ENCODE peak calls at places on chromosomes 6 and 20, in nine cellular contexts. G is right lobe of liver; A is gastrocnemius medialis; O is heart left ventricle; L is CD8-positive, alpha-beta T cell; S is pancreas; Q is WERI-Rb-1; H is A549; W is cardiac muscle cell. D is an unnamed sample.

GRCh38 chr6:145529582-145529981 is 205.7 kb downstream of the EPM2A start:
- DNase-seq in H (no peak), W (no peak), S (no peak), L (no peak), Q (no peak), A (no peak), O (no peak), G (no peak), D (no peak)

GRCh38 chr6:41779793-41780622 is at the start of gene FRS3:
- DNase-seq in W (peak; percentile 97), Q (peak; percentile 100), G (peak; percentile 99), S (peak; percentile 100), L (peak; percentile 100), O (peak; percentile 99), A (peak; percentile 98), H (peak; percentile 81), D (peak; percentile 88)

GRCh38 chr6:79420054-79420453 is 117.2 kb downstream of the LCA5 start:
- DNase-seq in O (no peak), S (no peak), Q (no peak), L (no peak), A (no peak), W (no peak), H (no peak), G (no peak), D (no peak)

GRCh38 chr6:148746363-148747144 is at the start of gene UST:
- DNase-seq in G (peak; percentile 75), Q (peak; percentile 46), L (peak; percentile 54), O (peak; percentile 81), W (peak; percentile 89), H (peak; percentile 47), S (peak; percentile 88), A (peak; percentile 77), D (peak; percentile 95)

GRCh38 chr6:94215614-94216013 is 796.3 kb upstream of the EPHA7 start:
- DNase-seq in O (no peak), L (no peak), S (no peak), W (no peak), G (no peak), Q (peak; percentile 62), H (no peak), A (no peak), D (no peak)

GRCh38 chr20:16222859-16223411 is 350.3 kb downstream of the KIF16B start:
- DNase-seq in A (no peak), W (no peak), G (no peak), L (no peak), Q (no peak), O (no peak), H (no peak), S (no peak), D (no peak)

GRCh38 chr6:16781348-16782169 is 20.3 kb upstream of the ATXN1 start:
- DNase-seq in G (no peak), S (no peak), A (no peak), H (no peak), W (peak; percentile 30), L (no peak), O (no peak), Q (no peak), D (no peak)

GRCh38 chr6:21596379-21597242 is 3.1 kb downstream of the SOX4 start:
- DNase-seq in W (peak; percentile 87), G (peak; percentile 66), L (peak; percentile 3), O (peak; percentile 56), Q (peak; percentile 84), S (peak; percentile 59), H (peak; percentile 33), A (no peak), D (no peak)

GRCh38 chr20:18057106-18057993 is at the start of gene OVOL2:
- DNase-seq in W (peak; percentile 51), H (no peak), O (no peak), S (peak; percentile 97), L (no peak), G (peak; percentile 61), Q (peak; percentile 50), A (no peak), D (peak; percentile 58)

GRCh38 chr6:33029297-33030184 is 20.1 kb upstream of the HLA-DOA start:
- DNase-seq in O (peak; percentile 61), H (no peak), S (no peak), L (no peak), Q (peak; percentile 45), A (no peak), G (no peak), W (peak; percentile 52), D (no peak)

GRCh38 chr20:43691928-43692524 is 25.1 kb downstream of the MYBL2 start:
- DNase-seq in Q (peak; percentile 64), W (peak; percentile 64), G (no peak), H (peak; percentile 64), A (no peak), O (no peak), S (no peak), L (peak; percentile 30), D (no peak)

GRCh38 chr6:28443112-28443773 is at the start of gene ZSCAN23:
- DNase-seq in W (peak; percentile 86), G (peak; percentile 65), A (peak; percentile 3), Q (peak; percentile 96), H (no peak), L (peak; percentile 70), O (peak; percentile 83), S (peak; percentile 69), D (peak; percentile 89)

GRCh38 chr20:17875106-17875980 is 93.3 kb downstream of the SNX5 start:
- DNase-seq in L (no peak), A (no peak), G (peak; percentile 95), Q (no peak), O (no peak), H (no peak), S (peak; percentile 98), W (no peak), D (peak; percentile 86)

GRCh38 chr6:166530211-166531045 is 56.0 kb downstream of the RAMACL start:
- DNase-seq in G (no peak), A (no peak), O (no peak), S (no peak), W (no peak), H (peak; percentile 31), L (no peak), Q (no peak), D (no peak)

GRCh38 chr6:155273438-155273837 is 9.6 kb downstream of the CLDN20 start:
- DNase-seq in S (no peak), H (no peak), A (no peak), O (no peak), Q (no peak), L (no peak), G (no peak), W (no peak), D (no peak)

GRCh38 chr6:125904871-125905270 is 51.7 kb upstream of the HINT3 start:
- DNase-seq in W (no peak), S (no peak), Q (no peak), O (no peak), H (no peak), L (no peak), A (no peak), G (no peak), D (no peak)

GRCh38 chr20:43893930-43894329 is 20.7 kb upstream of the TOX2 start:
- DNase-seq in A (no peak), Q (no peak), O (no peak), L (no peak), S (no peak), W (no peak), G (no peak), H (no peak), D (no peak)

GRCh38 chr20:47093567-47093966 is 198.9 kb downstream of the EYA2 start:
- DNase-seq in A (no peak), G (no peak), O (no peak), W (no peak), H (no peak), S (no peak), Q (no peak), L (no peak), D (no peak)

GRCh38 chr6:25960689-25961088 is 1.9 kb upstream of the TRIM38 start:
- DNase-seq in L (no peak), S (no peak), O (no peak), W (no peak), H (no peak), A (no peak), G (no peak), Q (no peak), D (no peak)

GRCh38 chr6:25963426-25964123 is 973 bp downstream of the TRIM38 start:
- DNase-seq in O (no peak), L (no peak), G (no peak), A (no peak), S (no peak), Q (no peak), H (no peak), W (no peak), D (no peak)

GRCh38 chr6:25962368-25963127 is at the start of gene TRIM38:
- DNase-seq in S (no peak), A (peak; percentile 66), W (peak; percentile 6), G (no peak), L (peak; percentile 60), Q (no peak), O (peak; percentile 83), H (peak; percentile 45), D (peak; percentile 93)

GRCh38 chr6:25959890-25960531 is 2.6 kb upstream of the TRIM38 start:
- DNase-seq in A (no peak), S (no peak), O (no peak), H (no peak), L (no peak), W (no peak), Q (no peak), G (no peak), D (no peak)

GRCh38 chr6:25961619-25962367 is 809 bp upstream of the TRIM38 start:
- DNase-seq in W (no peak), O (no peak), G (no peak), Q (no peak), H (peak; percentile 3), A (no peak), S (no peak), L (no peak), D (no peak)
- H3K27ac ChIP-seq in W (no peak overlapping the region), O (peak overlapping the region; percentile 91), G (peak overlapping the region; percentile 96), Q (no peak overlapping the region), H (peak overlapping the region; percentile 82), A (peak overlapping the region; percentile 90), S (peak overlapping the region; percentile 51), L (peak overlapping the region; percentile 91), D (peak overlapping the region; percentile 98)

GRCh38 chr6:169789944-169790927 is 38.8 kb downstream of the ERMARD start:
- DNase-seq in A (peak; percentile 32), O (peak; percentile 71), Q (peak; percentile 80), H (peak; percentile 73), G (peak; percentile 92), W (peak; percentile 83), S (peak; percentile 88), L (peak; percentile 73), D (peak; percentile 80)
- TF ChIP-seq CTCF in A (peak; percentile 99), O (peak; percentile 98), Q (peak; percentile 94), H (peak; percentile 78), G (peak; percentile 97), W (peak; percentile 99), S (peak; percentile 98), L (peak; percentile 93), D (peak; percentile 99)

DNA sequence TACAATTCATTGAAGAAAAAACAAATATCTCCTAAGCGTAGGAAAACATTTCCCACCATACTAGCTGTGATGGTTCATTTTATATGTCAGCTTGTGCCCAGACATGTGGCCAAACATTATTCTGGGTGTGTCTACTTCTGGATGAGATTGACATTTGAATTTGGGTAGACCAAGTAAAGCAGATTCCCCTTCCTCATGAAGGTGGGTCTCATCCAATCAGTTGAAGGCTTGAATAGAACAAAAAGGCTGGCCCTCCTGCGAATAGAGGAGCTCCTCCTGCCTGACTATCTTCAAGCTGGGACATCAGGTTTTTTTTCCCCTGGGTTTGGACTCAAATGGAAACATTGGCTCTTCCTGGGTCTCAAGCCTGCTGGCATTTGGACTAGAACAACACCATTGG is 113.6 kb downstream of the DHX35 start:
- DNase-seq in S (no peak), O (no peak), Q (no peak), H (no peak), L (no peak), A (no peak), W (no peak), G (no peak), D (no peak)
- H3K27ac ChIP-seq in S (no peak overlapping the region), O (no peak overlapping the region), Q (no peak overlapping the region), H (no peak overlapping the region), L (no peak overlapping the region), A (no peak overlapping the region), W (no peak overlapping the region), G (no peak overlapping the region), D (no peak overlapping the region)

GRCh38 chr6:84764332-84765049 is at the start of gene TBX18:
- DNase-seq in H (peak; percentile 67), G (peak; percentile 64), L (no peak), S (peak; percentile 79), Q (peak; percentile 98), O (peak; percentile 91), W (peak; percentile 94), A (peak; percentile 77), D (peak; percentile 99)
- TF ChIP-seq CTCF in H (no peak), G (no peak), L (no peak), S (no peak), Q (peak; percentile 14), O (peak; percentile 20), W (peak; percentile 22), A (no peak), D (no peak)